ENCODE peak calls at places on chromosomes 11 and 22, in six cellular contexts. Y is DND-41, G is GM23248, B is HepG2, Q is IMR-90, M is PC-9. W is an unnamed sample.

GRCh38 chr11:63710476-63711217 is 29.3 kb downstream of the RTN3 start:
- DNase-seq in Y (no peak), B (no peak), Q (peak; percentile 83), G (peak; percentile 84), M (no peak), W (peak; percentile 56)

GRCh38 chr11:123218451-123218850 is 23.4 kb upstream of the CLMP start:
- DNase-seq in M (no peak), B (no peak), Q (peak; percentile 44), Y (no peak), G (no peak), W (no peak)

GRCh38 chr11:17864478-17864941 is 129.9 kb downstream of the KCNC1 start:
- DNase-seq in Y (no peak), M (no peak), G (no peak), Q (no peak), B (no peak), W (no peak)

GRCh38 chr11:113675003-113675471 is 31.1 kb downstream of the TMPRSS5 start:
- DNase-seq in Q (peak; percentile 88), M (no peak), G (peak; percentile 98), B (no peak), Y (no peak), W (peak; percentile 95)

GRCh38 chr11:33532720-33533119 is 167.9 kb downstream of the C11orf91 start:
- DNase-seq in Y (no peak), M (no peak), Q (no peak), G (no peak), B (no peak), W (no peak)

GRCh38 chr11:118277312-118277711 is 13.2 kb upstream of the MPZL2 start:
- DNase-seq in Y (no peak), M (peak; percentile 99), B (peak; percentile 39), Q (peak; percentile 36), G (peak; percentile 36), W (no peak)

GRCh38 chr11:113275602-113276001 is 38.8 kb upstream of the TTC12 start:
- DNase-seq in M (no peak), G (no peak), Y (no peak), Q (no peak), B (no peak), W (no peak)

GRCh38 chr11:65793144-65793581 is 6.3 kb downstream of the OVOL1 start:
- DNase-seq in M (peak; percentile 76), G (no peak), Y (no peak), Q (no peak), B (no peak), W (peak; percentile 77)

GRCh38 chr11:48025293-48025982 is 45.1 kb downstream of the PTPRJ start:
- DNase-seq in M (peak; percentile 39), Q (no peak), G (no peak), Y (no peak), B (no peak), W (peak; percentile 21)

GRCh38 chr11:64870176-64870892 is 8.1 kb downstream of the EHD1 start:
- DNase-seq in B (peak; percentile 74), M (peak; percentile 49), G (peak; percentile 84), Y (no peak), Q (peak; percentile 78), W (peak; percentile 97)

GRCh38 chr11:89405629-89406028 is 85.5 kb downstream of the NOX4 start:
- DNase-seq in G (peak; percentile 38), Y (no peak), M (no peak), Q (no peak), B (no peak), W (no peak)

GRCh38 chr11:123622576-123622975 is 31.8 kb downstream of the SCN3B start:
- DNase-seq in B (no peak), Q (no peak), G (no peak), Y (no peak), M (no peak), W (no peak)

GRCh38 chr11:14974021-14974698 is 2.0 kb upstream of the CALCA start:
- DNase-seq in M (no peak), B (no peak), G (no peak), Q (no peak), Y (no peak), W (peak; percentile 80)

GRCh38 chr11:14974723-14975587 is 2.8 kb upstream of the CALCA start:
- DNase-seq in Y (no peak), B (peak; percentile 16), M (no peak), G (peak; percentile 64), Q (peak; percentile 20), W (peak; percentile 89)

GRCh38 chr11:14972581-14973490 is 685 bp upstream of the CALCA start:
- DNase-seq in Q (no peak), G (no peak), B (no peak), M (no peak), Y (no peak), W (peak; percentile 55)

GRCh38 chr11:14971865-14972580 is at the start of gene CALCA:
- DNase-seq in Y (no peak), G (peak; percentile 21), B (no peak), M (no peak), Q (no peak), W (peak; percentile 50)

DNA sequence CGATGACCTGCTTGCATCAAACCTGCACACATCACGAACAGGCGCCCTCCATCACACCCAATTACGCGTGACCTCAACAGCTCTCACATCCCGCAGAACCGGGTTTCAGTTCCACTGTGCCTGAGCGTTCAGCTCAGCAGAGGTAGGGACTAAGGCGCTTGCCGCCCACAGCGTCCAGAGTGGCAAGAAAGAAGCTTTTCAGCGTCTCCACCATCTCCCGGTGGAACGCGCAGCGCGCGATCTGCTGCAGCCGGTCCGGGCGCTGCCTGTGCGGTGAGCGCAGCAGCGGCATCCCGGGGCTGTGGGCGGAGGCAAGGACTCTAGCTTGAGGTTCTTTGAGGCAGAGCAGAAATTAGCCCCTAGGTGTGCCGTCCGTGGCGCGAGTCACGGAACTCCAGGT is 1.5 kb upstream of the CALCA start:
- DNase-seq in Q (peak; percentile 4), M (no peak), Y (no peak), G (peak; percentile 47), B (no peak), W (no peak)
- H3K27me3 ChIP-seq in Q (peaks cover 71% of the 10 kb centered on the region), M (no peaks in the 10 kb centered on the region), Y (peaks cover 12% of the 10 kb centered on the region), G (peaks cover 77% of the 10 kb centered on the region), B (peaks cover 2% of the 10 kb centered on the region), W (peaks cover 61% of the 10 kb centered on the region)

GRCh38 chr11:57742087-57742452 is 779 bp downstream of the SELENOH start:
- DNase-seq in M (no peak), B (no peak), G (no peak), Y (no peak), Q (no peak), W (no peak)
- H2AFZ ChIP-seq in M (peak overlapping the region; percentile 74), B (no peak overlapping the region), G (peak overlapping the region; percentile 97), Y (peak overlapping the region; percentile 95), Q (peak overlapping the region; percentile 94), W (peak overlapping the region; percentile 93)

GRCh38 chr22:20433191-20433590 is 4.4 kb downstream of the SCARF2 start:
- DNase-seq in M (no peak), G (no peak), Q (no peak), Y (no peak), B (no peak), W (no peak)
- H4K20me1 ChIP-seq in M (no peaks in the 10 kb centered on the region), G (peaks cover 5% of the 10 kb centered on the region), Q (peaks cover 83% of the 10 kb centered on the region), Y (peaks cover 3% of the 10 kb centered on the region), B (peaks cover 15% of the 10 kb centered on the region), W (peaks cover 67% of the 10 kb centered on the region)

GRCh38 chr11:16606784-16607674 is 131.4 kb upstream of the C11orf58 start:
- DNase-seq in M (no peak), Q (peak; percentile 41), B (no peak), Y (no peak), G (no peak), W (peak; percentile 78)

GRCh38 chr11:16605440-16605970 is 132.9 kb upstream of the C11orf58 start:
- DNase-seq in Y (no peak), Q (peak; percentile 44), M (no peak), B (no peak), G (peak; percentile 39), W (peak; percentile 85)

GRCh38 chr11:16604784-16605439 is 133.5 kb upstream of the C11orf58 start:
- DNase-seq in G (peak; percentile 53), M (peak; percentile 36), Y (no peak), Q (peak; percentile 35), B (no peak), W (peak; percentile 91)

GRCh38 chr11:16607675-16608644 is 130.5 kb upstream of the C11orf58 start:
- DNase-seq in B (no peak), G (no peak), Y (no peak), M (peak; percentile 61), Q (peak; percentile 89), W (peak; percentile 93)

DNA sequence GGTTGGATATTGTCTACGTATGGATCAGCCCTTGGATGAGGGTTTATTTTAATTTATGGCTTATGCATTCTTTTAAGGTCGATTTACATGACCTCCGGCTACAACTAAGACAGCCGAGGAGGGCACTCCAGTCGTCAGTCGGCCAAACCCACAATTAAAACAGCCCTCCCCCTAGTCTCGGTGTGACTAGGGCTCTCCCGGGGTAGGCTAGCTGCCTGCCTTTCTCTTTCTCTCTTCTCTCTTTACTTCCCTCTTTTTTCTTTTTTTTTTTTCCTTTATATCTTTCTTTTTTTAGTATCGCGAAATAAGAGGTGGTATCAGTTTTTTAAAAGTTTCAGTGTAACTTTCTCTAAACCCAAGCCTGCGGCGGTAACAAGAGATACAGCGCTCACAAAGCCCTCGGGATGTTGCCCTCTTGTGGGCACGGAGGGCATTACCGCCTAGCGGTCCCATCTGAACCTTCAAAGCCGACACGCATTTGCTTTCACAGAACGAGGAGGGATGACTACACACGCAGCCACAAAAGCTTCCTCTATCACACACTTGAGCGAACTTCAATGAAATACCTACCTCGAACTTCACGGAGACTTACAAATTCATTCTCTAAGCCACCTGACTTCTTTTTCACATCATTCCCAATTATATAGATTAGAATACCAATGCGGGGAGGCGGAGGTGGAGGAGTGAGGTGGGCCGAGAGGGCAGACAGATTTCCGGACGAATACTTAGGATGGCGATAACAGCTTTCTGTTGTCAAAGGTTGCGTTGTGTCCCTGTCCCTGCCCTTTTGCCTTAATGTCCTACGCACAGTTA is 132.3 kb upstream of the C11orf58 start:
- DNase-seq in G (peak; percentile 88), Y (peak; percentile 33), B (peak; percentile 75), M (peak; percentile 78), Q (peak; percentile 96), W (peak; percentile 95)
- H3K27me3 ChIP-seq in G (peaks cover 92% of the 10 kb centered on the region), Y (no peaks in the 10 kb centered on the region), B (peaks cover 9% of the 10 kb centered on the region), M (no peaks in the 10 kb centered on the region), Q (no peaks in the 10 kb centered on the region), W (peaks cover 60% of the 10 kb centered on the region)

GRCh38 chr11:75589933-75590332 is 27.9 kb downstream of the SERPINH1 start:
- DNase-seq in Y (no peak), B (no peak), Q (no peak), G (no peak), M (no peak), W (no peak)
- H2AFZ ChIP-seq in Y (no peak overlapping the region), B (no peak overlapping the region), Q (no peak overlapping the region), G (no peak overlapping the region), M (no peak overlapping the region), W (no peak overlapping the region)

GRCh38 chr11:108854366-108854765 is 189.5 kb downstream of the DDX10 start:
- DNase-seq in G (peak; percentile 27), B (no peak), M (no peak), Q (no peak), Y (no peak), W (no peak)
- H4K20me1 ChIP-seq in G (no peaks in the 10 kb centered on the region), B (no peaks in the 10 kb centered on the region), M (no peaks in the 10 kb centered on the region), Q (no peaks in the 10 kb centered on the region), Y (no peaks in the 10 kb centered on the region), W (no peaks in the 10 kb centered on the region)

GRCh38 chr22:28247667-28248363 is 328.8 kb upstream of the PITPNB start:
- DNase-seq in G (peak; percentile 44), Y (no peak), M (no peak), B (no peak), Q (no peak), W (no peak)

GRCh38 chr22:28245579-28246224 is 326.6 kb upstream of the PITPNB start:
- DNase-seq in G (peak; percentile 24), Y (no peak), B (peak; percentile 37), Q (no peak), M (no peak), W (no peak)

GRCh38 chr22:28244760-28245159 is 325.7 kb upstream of the PITPNB start:
- DNase-seq in Q (no peak), G (no peak), Y (no peak), M (no peak), B (no peak), W (no peak)

GRCh38 chr22:28247114-28247513 is 328.1 kb upstream of the PITPNB start:
- DNase-seq in Y (no peak), Q (no peak), G (peak; percentile 87), M (no peak), B (no peak), W (no peak)

GRCh38 chr22:28246392-28246791 is 327.3 kb upstream of the PITPNB start:
- DNase-seq in M (no peak), Q (peak; percentile 72), Y (no peak), B (no peak), G (peak; percentile 88), W (no peak)
- H3K27me3 ChIP-seq in M (no peaks in the 10 kb centered on the region), Q (no peaks in the 10 kb centered on the region), Y (no peaks in the 10 kb centered on the region), B (no peaks in the 10 kb centered on the region), G (no peaks in the 10 kb centered on the region), W (no peaks in the 10 kb centered on the region)

W was measured in osteoblast.